ENCODE peak calls at places on chromosomes 12 and 14, in four cellular contexts. H is H7, D is LoVo, L is fibroblast of mammary gland. K is an unnamed sample.

GRCh38 chr12:98653866-98654493 is 8.9 kb downstream of the APAF1 start:
- DNase-seq in H (peak), D (peak), L (peak), K (peak)

GRCh38 chr12:75790219-75790618 is 241.4 kb downstream of the PHLDA1 start:
- DNase-seq in H (no peak), D (peak), L (peak), K (peak)

GRCh38 chr12:51887476-51888315 is at the start of gene ANKRD33:
- DNase-seq in H (peak), D (peak), L (peak), K (no peak)

GRCh38 chr12:92493816-92494215 is 209.0 kb upstream of the PLEKHG7 start:
- DNase-seq in H (no peak), D (no peak), L (peak), K (no peak)

GRCh38 chr12:98754095-98754494 is 109.0 kb downstream of the APAF1 start:
- DNase-seq in H (no peak), D (peak), L (peak), K (peak)

GRCh38 chr12:115749071-115749470 is 528.4 kb downstream of the MED13L start:
- DNase-seq in H (no peak), D (no peak), L (no peak), K (no peak)

GRCh38 chr12:82144505-82144904 is 213.7 kb downstream of the CCDC59 start:
- DNase-seq in H (no peak), D (no peak), L (peak), K (peak)

GRCh38 chr12:39892146-39892545 is 213.7 kb downstream of the SLC2A13 start:
- DNase-seq in H (no peak), D (no peak), L (peak), K (no peak)

GRCh38 chr12:96103067-96103650 is 67.8 kb upstream of the LTA4H start:
- DNase-seq in H (no peak), D (no peak), L (no peak), K (no peak)

GRCh38 chr14:90510208-90510607 is 113.4 kb downstream of the CALM1 start:
- DNase-seq in H (peak), D (no peak), L (no peak), K (no peak)

GRCh38 chr14:80419339-80419738 is 208.0 kb upstream of the DIO2 start:
- DNase-seq in H (no peak), D (no peak), L (no peak), K (no peak)

GRCh38 chr14:102501751-102502315 is 7.7 kb downstream of the ANKRD9 start:
- DNase-seq in H (peak), D (no peak), L (no peak), K (no peak)

GRCh38 chr14:36619853-36620252 is 37.4 kb upstream of the NKX2-8 start:
- DNase-seq in H (no peak), D (peak), L (no peak), K (peak)

GRCh38 chr14:95533822-95534221 is 1.0 kb upstream of the GLRX5 start:
- DNase-seq in H (no peak), D (no peak), L (no peak), K (no peak)

GRCh38 chr14:53953828-53954550 is 2.6 kb downstream of the BMP4 start:
- DNase-seq in H (peak), D (peak), L (peak), K (peak)

GRCh38 chr14:100122481-100123215 is 36.8 kb downstream of the DEGS2 start:
- DNase-seq in H (no peak), D (no peak), L (no peak), K (no peak)

GRCh38 chr12:67772276-67773169 is 124.0 kb downstream of the DYRK2 start:
- DNase-seq in H (peak), D (no peak), L (peak), K (peak)

GRCh38 chr12:131985145-131985875 is 35.6 kb downstream of the EP400 start:
- DNase-seq in H (no peak), D (no peak), L (no peak), K (no peak)

GRCh38 chr12:85627584-85627983 is 208.6 kb downstream of the RASSF9 start:
- DNase-seq in H (no peak), D (no peak), L (peak), K (peak)

GRCh38 chr14:101102875-101103274 is 199.4 kb upstream of the RTL1 start:
- DNase-seq in H (no peak), D (no peak), L (peak), K (no peak)

GRCh38 chr12:22797686-22798085 is 172.7 kb downstream of the ETNK1 start:
- DNase-seq in H (no peak), D (no peak), L (no peak), K (no peak)

GRCh38 chr14:53180272-53181221 is 27.4 kb upstream of the DDHD1 start:
- DNase-seq in H (peak), D (no peak), L (peak), K (peak)

GRCh38 chr14:98798099-98798498 is 473.9 kb downstream of the BCL11B start:
- DNase-seq in H (no peak), D (peak), L (no peak), K (no peak)

GRCh38 chr12:27142102-27142721 is 59.8 kb upstream of the C12orf71 start:
- DNase-seq in H (peak), D (peak), L (peak), K (peak)

GRCh38 chr12:111780615-111781014 is 13.9 kb downstream of the ALDH2 start:
- DNase-seq in H (no peak), D (peak), L (no peak), K (no peak)

GRCh38 chr12:92597997-92598396 is 104.8 kb upstream of the PLEKHG7 start:
- DNase-seq in H (no peak), D (no peak), L (peak), K (peak)

GRCh38 chr14:61326847-61327246 is 5.5 kb downstream of the PRKCH start:
- DNase-seq in H (peak), D (no peak), L (peak), K (no peak)

GRCh38 chr14:45066667-45067066 is 17.2 kb upstream of the PRPF39 start:
- DNase-seq in H (no peak), D (no peak), L (no peak), K (no peak)

GRCh38 chr12:92745874-92746553 is 43.2 kb downstream of the PLEKHG7 start:
- DNase-seq in H (no peak), D (peak), L (peak), K (peak)

GRCh38 chr14:104175041-104175440 is 36.7 kb downstream of the KIF26A start:
- DNase-seq in H (no peak), D (no peak), L (no peak), K (no peak)

GRCh38 chr12:43306066-43306465 is 245.9 kb downstream of the ADAMTS20 start:
- DNase-seq in H (no peak), D (peak), L (peak), K (peak)

GRCh38 chr12:76158518-76159321 is 74.2 kb upstream of the NAP1L1 start:
- DNase-seq in H (peak), D (peak), L (peak), K (peak)

GRCh38 chr12:16369156-16369555 is 21.7 kb downstream of the MGST1 start:
- DNase-seq in H (no peak), D (no peak), L (peak), K (no peak)

GRCh38 chr12:41407240-41407799 is 219.2 kb downstream of the PDZRN4 start:
- DNase-seq in H (no peak), D (no peak), L (no peak), K (no peak)

GRCh38 chr12:16016748-16017147 is 105.6 kb downstream of the DERA start:
- DNase-seq in H (no peak), D (no peak), L (no peak), K (no peak)

GRCh38 chr12:130664252-130664651 is 51.8 kb downstream of the RIMBP2 start:
- DNase-seq in H (no peak), D (no peak), L (no peak), K (no peak)

GRCh38 chr12:50275545-50275944 is 7.8 kb downstream of the LIMA1 start:
- DNase-seq in H (no peak), D (peak), L (no peak), K (no peak)